ENCODE peak calls at places on chromosomes 7 and 10, in four cellular contexts. Z, U, F and C are unnamed samples.

GRCh38 chr7:28688651-28689050 is 269.5 kb downstream of the TRIL start:
- DNase-seq in Z (no peak), U (no peak), F (no peak), C (no peak)

GRCh38 chr10:117539903-117540639 is 2.5 kb upstream of the EMX2 start:
- DNase-seq in F (no peak), U (no peak), Z (no peak), C (no peak)

GRCh38 chr7:67566101-67566500 is 569.5 kb downstream of the TYW1 start:
- DNase-seq in Z (no peak), F (no peak), U (no peak), C (no peak)

GRCh38 chr7:142925413-142925812 is 8.1 kb downstream of the TRPV5 start:
- DNase-seq in U (no peak), F (no peak), Z (peak; percentile 49), C (no peak)

GRCh38 chr10:69358148-69358795 is 58.4 kb downstream of the TACR2 start:
- DNase-seq in Z (no peak), U (no peak), F (no peak), C (no peak)

GRCh38 chr10:123150986-123151738 is 3.0 kb upstream of the BUB3 start:
- DNase-seq in U (peak; percentile 52), F (no peak), Z (no peak), C (no peak)

GRCh38 chr7:150963707-150964559 is 14.2 kb downstream of the KCNH2 start:
- DNase-seq in U (no peak), F (no peak), Z (peak; percentile 66), C (no peak)

GRCh38 chr7:12864470-12865046 is 177.1 kb downstream of the ARL4A start:
- DNase-seq in U (no peak), Z (no peak), F (no peak), C (no peak)

GRCh38 chr10:102150970-102151773 is 1.0 kb upstream of the NOLC1 start:
- DNase-seq in Z (no peak), F (peak; percentile 65), U (no peak), C (no peak)

GRCh38 chr10:60733189-60733815 is 45.0 kb upstream of the CDK1 start:
- DNase-seq in U (peak; percentile 84), F (no peak), Z (peak; percentile 17), C (peak; percentile 39)

GRCh38 chr7:151844080-151844827 is 32.7 kb downstream of the PRKAG2 start:
- DNase-seq in F (peak; percentile 90), Z (no peak), U (no peak), C (no peak)

GRCh38 chr7:68063171-68063570 is 1066.5 kb downstream of the TYW1 start:
- DNase-seq in Z (peak; percentile 27), F (no peak), U (peak; percentile 52), C (no peak)

GRCh38 chr7:471866-472639 is 47.6 kb downstream of the PDGFA start:
- DNase-seq in Z (peak; percentile 87), F (peak; percentile 91), U (no peak), C (no peak)

GRCh38 chr7:50339990-50340500 is 35.5 kb downstream of the IKZF1 start:
- DNase-seq in Z (peak; percentile 80), F (no peak), U (no peak), C (no peak)

GRCh38 chr10:48523212-48523819 is 81.6 kb downstream of the ARHGAP22 start:
- DNase-seq in Z (peak; percentile 63), F (no peak), U (peak; percentile 74), C (peak; percentile 19)

GRCh38 chr7:70696139-70696782 is 435.7 kb upstream of the GALNT17 start:
- DNase-seq in F (no peak), U (peak; percentile 44), Z (no peak), C (no peak)

GRCh38 chr7:17773289-17773626 is 167.0 kb downstream of the SNX13 start:
- DNase-seq in U (no peak), F (peak; percentile 70), Z (no peak), C (no peak)

GRCh38 chr7:3494890-3495289 is 193.8 kb downstream of the SDK1 start:
- DNase-seq in F (no peak), Z (no peak), U (no peak), C (no peak)

GRCh38 chr10:5390607-5391205 is 13.9 kb downstream of the TUBAL3 start:
- DNase-seq in F (no peak), Z (no peak), U (no peak), C (no peak)

GRCh38 chr7:85851571-85852193 is 664.8 kb upstream of the SEMA3D start:
- DNase-seq in U (peak; percentile 31), Z (no peak), F (peak; percentile 16), C (peak; percentile 34)

GRCh38 chr10:58070964-58071363 is 196.7 kb downstream of the IPMK start:
- DNase-seq in U (no peak), F (no peak), Z (no peak), C (no peak)

GRCh38 chr10:1148855-1149620 is 92.9 kb downstream of the WDR37 start:
- DNase-seq in Z (no peak), U (no peak), F (no peak), C (no peak)

GRCh38 chr10:100612601-100613595 is 77.2 kb downstream of the HIF1AN start:
- DNase-seq in F (no peak), Z (no peak), U (no peak), C (no peak)

GRCh38 chr7:36047254-36047653 is 105.8 kb upstream of the EEPD1 start:
- DNase-seq in Z (no peak), U (no peak), F (no peak), C (no peak)

GRCh38 chr10:17963431-17963830 is 11.7 kb downstream of the SLC39A12 start:
- DNase-seq in U (no peak), Z (no peak), F (no peak), C (no peak)

GRCh38 chr10:132626761-132627735 is 89.5 kb downstream of the INPP5A start:
- DNase-seq in F (no peak), U (no peak), Z (no peak), C (no peak)

GRCh38 chr7:105321754-105322455 is 66.8 kb downstream of the SRPK2 start:
- DNase-seq in U (no peak), F (no peak), Z (no peak), C (no peak)
- H3K79me2 ChIP-seq in U (peaks cover 98% of the 10 kb centered on the region), F (peaks cover 33% of the 10 kb centered on the region), Z (peaks cover 58% of the 10 kb centered on the region), C (peaks cover 72% of the 10 kb centered on the region)

GRCh38 chr7:32618987-32619386 is 123.7 kb downstream of the AVL9 start:
- DNase-seq in Z (no peak), U (no peak), F (no peak), C (no peak)

GRCh38 chr7:32611700-32612099 is 116.4 kb downstream of the AVL9 start:
- DNase-seq in U (no peak), F (no peak), Z (no peak), C (no peak)

GRCh38 chr7:32611201-32611691 is 116.0 kb downstream of the AVL9 start:
- DNase-seq in U (no peak), F (no peak), Z (no peak), C (no peak)

GRCh38 chr7:32618470-32618869 is 123.2 kb downstream of the AVL9 start:
- DNase-seq in Z (peak; percentile 63), F (no peak), U (no peak), C (no peak)

GRCh38 chr7:32616625-32617024 is 121.3 kb downstream of the AVL9 start:
- DNase-seq in F (no peak), Z (peak; percentile 53), U (no peak), C (peak; percentile 51)
- TF ChIP-seq ELF1 in F (no peak), Z (no peak), U (no peak), C (peak; percentile 10)

GRCh38 chr7:37282093-37282444 is 166.6 kb downstream of the ELMO1 start:
- DNase-seq in U (no peak), Z (no peak), F (no peak), C (no peak)
- H3K79me2 ChIP-seq in U (no peaks in the 10 kb centered on the region), Z (no peaks in the 10 kb centered on the region), F (no peaks in the 10 kb centered on the region), C (no peaks in the 10 kb centered on the region)

GRCh38 chr10:46293832-46294640 is 7.2 kb downstream of the ANTXRL start:
- DNase-seq in F (no peak), U (no peak), Z (no peak), C (no peak)
- TF ChIP-seq ELF1 in F (no peak), U (no peak), Z (no peak), C (no peak)

DNA sequence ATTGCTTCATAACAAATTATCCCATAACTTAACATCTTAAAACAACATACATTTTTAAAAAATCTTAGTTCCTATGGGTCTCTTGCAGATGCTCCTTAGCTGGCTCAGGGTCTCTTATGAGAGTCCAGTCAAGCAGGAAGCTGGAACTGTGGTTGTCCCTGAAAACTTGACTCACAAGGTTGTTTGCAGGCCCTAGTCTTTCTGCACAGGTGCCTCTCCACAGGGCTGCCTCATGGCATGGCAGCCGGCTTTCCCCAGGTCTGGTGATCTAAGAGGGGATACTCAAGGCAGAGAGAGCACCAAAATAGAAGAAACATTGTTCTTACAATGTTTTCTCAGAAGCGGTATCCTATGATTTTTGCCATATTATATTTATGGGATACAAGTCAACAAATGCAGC is 127.1 kb downstream of the CDK14 start:
- DNase-seq in F (no peak), U (no peak), Z (no peak), C (no peak)
- H3K79me2 ChIP-seq in F (no peaks in the 10 kb centered on the region), U (peaks cover 75% of the 10 kb centered on the region), Z (no peaks in the 10 kb centered on the region), C (no peaks in the 10 kb centered on the region)

GRCh38 chr7:158062661-158063060 is 525.0 kb downstream of the PTPRN2 start:
- DNase-seq in Z (no peak), F (no peak), U (no peak), C (no peak)
- TF ChIP-seq ELF1 in Z (no peak), F (no peak), U (no peak), C (no peak)

DNA sequence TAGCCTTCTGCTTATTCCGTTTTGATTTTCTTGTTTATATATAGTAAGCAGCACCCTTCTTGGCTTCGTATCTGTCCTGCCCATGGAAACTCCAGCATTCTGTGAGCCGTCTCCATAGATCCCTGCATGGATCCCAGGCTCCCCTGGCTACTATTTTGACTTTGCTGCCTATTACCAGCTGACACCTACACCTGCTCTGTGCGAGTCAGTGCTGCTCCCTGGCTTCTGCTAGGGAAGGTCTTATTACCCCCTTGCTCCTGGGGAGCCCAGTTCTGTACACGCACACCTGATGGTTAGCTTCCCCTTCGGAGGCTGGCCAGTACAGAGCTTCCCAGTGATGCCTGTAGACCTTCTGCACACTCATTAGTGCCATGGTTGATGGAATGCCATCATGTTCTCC is 35.4 kb downstream of the NACAD start:
- DNase-seq in Z (no peak), U (no peak), F (no peak), C (no peak)
- H3K79me2 ChIP-seq in Z (peaks cover 15% of the 10 kb centered on the region), U (peaks cover 31% of the 10 kb centered on the region), F (no peaks in the 10 kb centered on the region), C (peaks cover under 1% of the 10 kb centered on the region)

GRCh38 chr7:135168001-135168400 is 2.5 kb downstream of the CYREN start:
- DNase-seq in U (no peak), Z (peak; percentile 74), F (no peak), C (no peak)
- TF ChIP-seq ELF1 in U (no peak), Z (no peak), F (no peak), C (no peak)